ENCODE peak calls at places on chromosomes 5 and 9, in four cellular contexts. X, C, I and H are unnamed samples.

GRCh38 chr9:136052433-136052880 is 42.6 kb downstream of the NACC2 start:
- DNase-seq in X (no peak), C (peak), I (no peak), H (no peak)

GRCh38 chr9:135256568-135257354 is 169.3 kb downstream of the OLFM1 start:
- DNase-seq in X (no peak), C (no peak), I (no peak), H (no peak)

GRCh38 chr9:136568288-136569081 is 22.6 kb upstream of the NOTCH1 start:
- DNase-seq in X (no peak), C (no peak), I (no peak), H (no peak)

GRCh38 chr5:34731435-34732232 is 75.5 kb downstream of the RAI14 start:
- DNase-seq in X (no peak), C (no peak), I (no peak), H (no peak)

GRCh38 chr9:14836885-14837284 is 73.3 kb downstream of the FREM1 start:
- DNase-seq in X (no peak), C (no peak), I (no peak), H (no peak)

GRCh38 chr5:181041043-181041442 is 977 bp downstream of the BTNL9 start:
- DNase-seq in X (no peak), C (no peak), I (no peak), H (no peak)

GRCh38 chr5:6253281-6253680 is 125.1 kb downstream of the MED10 start:
- DNase-seq in X (no peak), C (no peak), I (no peak), H (no peak)

GRCh38 chr9:114811969-114812636 is 6.3 kb upstream of the TNFSF15 start:
- DNase-seq in X (no peak), C (no peak), I (no peak), H (no peak)

GRCh38 chr5:121399879-121400278 is 451.8 kb upstream of the FTMT start:
- DNase-seq in X (no peak), C (no peak), I (no peak), H (no peak)

GRCh38 chr5:1282139-1282992 is 12.5 kb downstream of the TERT start:
- DNase-seq in X (no peak), C (no peak), I (no peak), H (no peak)

GRCh38 chr5:180251141-180251540 is 40.7 kb downstream of the MAPK9 start:
- DNase-seq in X (no peak), C (no peak), I (no peak), H (no peak)

GRCh38 chr5:164181604-164182003 is 676.2 kb downstream of the MAT2B start:
- DNase-seq in X (no peak), C (no peak), I (no peak), H (no peak)

GRCh38 chr9:91063471-91063870 is 261.9 kb downstream of the SYK start:
- DNase-seq in X (no peak), C (no peak), I (no peak), H (no peak)

GRCh38 chr9:105062222-105062850 is 134.4 kb upstream of the ABCA1 start:
- DNase-seq in X (no peak), C (no peak), I (no peak), H (no peak)

GRCh38 chr9:129596541-129597328 is 24.2 kb downstream of the C9orf50 start:
- DNase-seq in X (peak), C (no peak), I (peak), H (no peak)

GRCh38 chr5:157178961-157179360 is 1.7 kb upstream of the ITK start:
- DNase-seq in X (no peak), C (no peak), I (no peak), H (no peak)

GRCh38 chr5:1064383-1065142 is 47.3 kb downstream of the SLC12A7 start:
- DNase-seq in X (no peak), C (no peak), I (no peak), H (no peak)

GRCh38 chr9:136672431-136673087 is 9.8 kb downstream of the EGFL7 start:
- DNase-seq in X (no peak), C (no peak), I (no peak), H (no peak)

GRCh38 chr5:37971483-37972024 is 131.7 kb upstream of the GDNF start:
- DNase-seq in X (no peak), C (no peak), I (no peak), H (no peak)

GRCh38 chr5:55577353-55578060 is 42.7 kb upstream of the PLPP1 start:
- DNase-seq in X (no peak), C (no peak), I (no peak), H (no peak)

GRCh38 chr9:91694081-91694870 is 255.8 kb downstream of the ROR2 start:
- DNase-seq in X (no peak), C (no peak), I (no peak), H (no peak)

GRCh38 chr9:93950619-93951601 is 4.2 kb downstream of the BARX1 start:
- DNase-seq in X (no peak), C (peak), I (peak), H (no peak)

GRCh38 chr9:297104-297794 is 82.6 kb downstream of the DOCK8 start:
- DNase-seq in X (no peak), C (peak), I (no peak), H (no peak)

GRCh38 chr9:17906204-17906840 is 327.5 kb downstream of the SH3GL2 start:
- DNase-seq in X (no peak), C (no peak), I (peak), H (no peak)

GRCh38 chr9:110440796-110441195 is 103.1 kb upstream of the TXNDC8 start:
- DNase-seq in X (no peak), C (no peak), I (no peak), H (no peak)

GRCh38 chr5:1348986-1349245 is 4.0 kb upstream of the CLPTM1L start:
- DNase-seq in X (no peak), C (no peak), I (no peak), H (no peak)

GRCh38 chr9:97598461-97599288 is 34.5 kb downstream of the TSTD2 start:
- DNase-seq in X (peak), C (peak), I (peak), H (peak)

GRCh38 chr9:16515207-16515606 is 355.3 kb downstream of the BNC2 start:
- DNase-seq in X (no peak), C (no peak), I (no peak), H (no peak)

GRCh38 chr5:6253846-6254245 is 124.5 kb downstream of the MED10 start:
- DNase-seq in X (no peak), C (no peak), I (no peak), H (no peak)

GRCh38 chr9:128902351-128903078 is 18.3 kb upstream of the PHYHD1 start:
- DNase-seq in X (no peak), C (no peak), I (peak), H (no peak)

GRCh38 chr9:136373300-136374182 is at the start of gene CARD9:
- DNase-seq in X (no peak), C (peak), I (peak), H (no peak)

GRCh38 chr9:114287001-114287762 is 35.7 kb upstream of the ORM1 start:
- DNase-seq in X (no peak), C (no peak), I (no peak), H (no peak)

GRCh38 chr9:3879731-3880493 is 354.1 kb upstream of the RFX3 start:
- DNase-seq in X (no peak), C (peak), I (no peak), H (no peak)

GRCh38 chr9:88390371-88390990 is 2.2 kb downstream of the SPIN1 start:
- DNase-seq in X (no peak), C (no peak), I (no peak), H (no peak)
- H3K4me3 ChIP-seq in X (peak), C (no peak), I (no peak), H (peak)

GRCh38 chr5:172334196-172334595 is 50.6 kb upstream of the UBTD2 start:
- DNase-seq in X (no peak), C (no peak), I (no peak), H (no peak)
- TF ChIP-seq CTCF in X (no peak), C (no peak), I (no peak), H (peak)

DNA sequence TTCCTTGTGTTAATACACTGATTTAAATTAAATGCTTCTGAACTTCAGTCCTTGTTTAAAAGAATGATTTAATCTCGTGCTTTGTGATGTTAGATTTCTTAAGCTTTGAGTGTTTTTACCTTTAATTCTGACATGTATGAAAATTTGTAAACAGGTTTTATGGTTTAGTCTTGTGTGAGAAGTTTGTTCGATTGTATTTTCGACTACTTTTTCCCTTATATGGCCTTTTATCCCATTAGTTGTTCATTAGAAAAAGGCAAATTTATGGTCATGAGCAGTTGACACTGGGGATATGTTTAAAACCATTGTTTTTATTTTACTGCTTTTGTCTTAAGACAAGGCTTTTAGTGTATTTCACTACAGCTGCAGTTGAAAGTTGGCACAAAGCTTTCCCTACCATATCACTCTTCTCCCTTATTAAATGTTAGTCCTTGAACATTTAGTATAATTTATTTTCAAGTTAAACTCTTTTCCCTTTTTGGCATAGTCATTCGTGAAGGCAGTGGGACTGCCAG is 3.3 kb downstream of the UBE2R2 start:
- DNase-seq in X (no peak), C (no peak), I (no peak), H (no peak)
- H3K4me3 ChIP-seq in X (peak), C (no peak), I (no peak), H (no peak)

GRCh38 chr5:16558984-16559629 is 57.7 kb downstream of the RETREG1 start:
- DNase-seq in X (no peak), C (no peak), I (no peak), H (no peak)
- TF ChIP-seq CTCF in X (no peak), C (no peak), I (no peak), H (no peak)

DNA sequence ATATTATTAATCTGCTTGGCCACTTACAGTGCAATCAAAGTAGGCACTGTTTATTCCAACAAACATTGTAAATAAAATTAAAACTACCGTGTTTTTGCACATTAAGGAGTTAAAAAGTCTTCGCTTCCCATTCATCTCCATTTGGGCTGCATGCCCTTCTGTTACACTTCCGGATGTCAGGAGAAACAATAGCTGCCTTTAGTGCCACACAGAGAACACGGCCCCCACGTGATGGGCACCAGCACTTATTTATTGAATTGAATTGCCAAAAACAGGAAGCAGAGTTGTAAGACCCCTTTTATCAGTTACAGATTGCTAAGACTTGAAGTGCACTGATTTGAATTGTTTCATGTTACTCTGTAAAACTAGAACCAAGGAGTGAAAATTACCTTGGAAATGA is 80.4 kb downstream of the LHFPL2 start:
- DNase-seq in X (no peak), C (no peak), I (no peak), H (no peak)
- H3K4me3 ChIP-seq in X (no peak), C (no peak), I (no peak), H (no peak)

DNA sequence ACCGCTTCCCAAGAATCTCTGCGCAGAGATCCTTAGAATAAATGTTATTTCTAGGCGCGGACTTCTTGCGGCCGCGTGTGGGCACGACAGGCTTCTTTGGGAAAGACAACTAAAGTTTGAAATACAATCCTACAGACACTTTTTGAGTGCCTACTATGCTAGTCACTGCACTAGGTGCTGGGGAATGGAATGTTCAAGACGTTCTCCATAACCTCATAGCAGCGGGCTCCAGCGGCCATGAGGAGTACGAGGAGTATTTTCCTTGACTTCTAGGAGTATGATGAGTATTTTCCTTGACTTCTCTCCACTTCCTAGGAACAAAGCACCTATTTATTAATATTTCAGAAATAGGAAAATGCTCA is 636 bp upstream of the PWWP2A start:
- DNase-seq in X (no peak), C (no peak), I (no peak), H (no peak)
- TF ChIP-seq CTCF in X (peak), C (peak), I (no peak), H (no peak)

GRCh38 chr5:142316681-142317080 is 8.1 kb downstream of the SPRY4 start:
- DNase-seq in X (no peak), C (no peak), I (no peak), H (no peak)

GRCh38 chr5:142319105-142319504 is 5.7 kb downstream of the SPRY4 start:
- DNase-seq in X (no peak), C (no peak), I (no peak), H (no peak)

GRCh38 chr5:142316051-142316450 is 8.8 kb downstream of the SPRY4 start:
- DNase-seq in X (no peak), C (peak), I (no peak), H (no peak)

GRCh38 chr5:142317173-142317572 is 7.6 kb downstream of the SPRY4 start:
- DNase-seq in X (no peak), C (no peak), I (no peak), H (no peak)

DNA sequence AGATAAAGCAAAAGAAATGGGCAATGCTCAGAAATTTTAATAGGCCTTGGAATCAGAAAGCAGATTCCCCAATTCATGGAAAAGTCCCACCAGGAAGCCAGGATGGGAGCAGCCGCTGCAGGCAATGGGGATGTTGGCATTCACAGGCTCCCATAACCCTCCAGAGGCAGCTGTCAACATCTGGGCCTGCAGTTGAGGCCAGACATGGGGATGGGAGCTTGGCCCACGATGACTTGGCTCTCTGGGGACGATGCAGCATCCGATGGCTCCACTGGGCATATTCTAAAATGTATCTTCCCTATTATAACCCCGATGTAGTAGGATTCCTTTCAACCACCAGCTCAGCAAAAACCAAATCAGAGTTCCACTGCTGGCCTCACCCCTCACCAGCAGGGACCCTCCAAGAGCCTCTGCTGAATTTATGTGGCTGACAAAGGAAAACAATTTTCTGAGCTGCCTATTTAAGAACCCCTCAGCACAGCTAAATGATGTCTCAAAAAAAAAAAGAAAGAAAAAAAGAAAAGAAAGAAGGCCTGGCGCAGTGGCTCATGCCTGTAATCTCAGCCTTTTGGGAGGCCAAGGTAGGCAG is 7.1 kb downstream of the SPRY4 start:
- DNase-seq in X (no peak), C (no peak), I (no peak), H (no peak)
- H3K4me3 ChIP-seq in X (peak), C (no peak), I (no peak), H (peak)

GRCh38 chr5:86756839-86757238 is 139.1 kb downstream of the COX7C start:
- DNase-seq in X (no peak), C (no peak), I (no peak), H (no peak)
- TF ChIP-seq CTCF in X (no peak), C (no peak), I (no peak), H (no peak)

GRCh38 chr5:115844321-115844817 is 2.6 kb downstream of the AP3S1 start:
- DNase-seq in X (no peak), C (no peak), I (no peak), H (no peak)
- H3K4me3 ChIP-seq in X (no peak), C (no peak), I (no peak), H (no peak)